ENCODE peak calls at places on chromosome 11, in four cellular contexts. G, Q, P and X are unnamed samples.

GRCh38 chr11:1160231-1161101 is 2.7 kb downstream of the MUC5AC start:
- DNase-seq in G (peak), Q (peak), P (no peak), X (peak)

GRCh38 chr11:44097821-44098220 is 2.3 kb downstream of the EXT2 start:
- DNase-seq in G (no peak), Q (no peak), P (no peak), X (no peak)

GRCh38 chr11:16899708-16900107 is 114.5 kb downstream of the PLEKHA7 start:
- DNase-seq in G (no peak), Q (no peak), P (no peak), X (no peak)

GRCh38 chr11:134272381-134273316 is 3.5 kb upstream of the GLB1L3 start:
- DNase-seq in G (no peak), Q (peak), P (no peak), X (no peak)

GRCh38 chr11:134656861-134657540 is 245.0 kb upstream of the B3GAT1 start:
- DNase-seq in G (no peak), Q (peak), P (no peak), X (no peak)

GRCh38 chr11:125273519-125274000 is 109.0 kb downstream of the PKNOX2 start:
- DNase-seq in G (no peak), Q (no peak), P (no peak), X (no peak)

GRCh38 chr11:115676206-115676605 is 172.0 kb upstream of the CADM1 start:
- DNase-seq in G (no peak), Q (peak), P (no peak), X (no peak)

GRCh38 chr11:33476945-33477584 is 219.9 kb downstream of the HIPK3 start:
- DNase-seq in G (no peak), Q (no peak), P (no peak), X (no peak)

GRCh38 chr11:66981976-66982578 is 7.0 kb downstream of the C11orf86 start:
- DNase-seq in G (peak), Q (peak), P (peak), X (peak)

GRCh38 chr11:20026629-20027545 is 133.4 kb downstream of the DBX1 start:
- DNase-seq in G (no peak), Q (no peak), P (no peak), X (no peak)

DNA sequence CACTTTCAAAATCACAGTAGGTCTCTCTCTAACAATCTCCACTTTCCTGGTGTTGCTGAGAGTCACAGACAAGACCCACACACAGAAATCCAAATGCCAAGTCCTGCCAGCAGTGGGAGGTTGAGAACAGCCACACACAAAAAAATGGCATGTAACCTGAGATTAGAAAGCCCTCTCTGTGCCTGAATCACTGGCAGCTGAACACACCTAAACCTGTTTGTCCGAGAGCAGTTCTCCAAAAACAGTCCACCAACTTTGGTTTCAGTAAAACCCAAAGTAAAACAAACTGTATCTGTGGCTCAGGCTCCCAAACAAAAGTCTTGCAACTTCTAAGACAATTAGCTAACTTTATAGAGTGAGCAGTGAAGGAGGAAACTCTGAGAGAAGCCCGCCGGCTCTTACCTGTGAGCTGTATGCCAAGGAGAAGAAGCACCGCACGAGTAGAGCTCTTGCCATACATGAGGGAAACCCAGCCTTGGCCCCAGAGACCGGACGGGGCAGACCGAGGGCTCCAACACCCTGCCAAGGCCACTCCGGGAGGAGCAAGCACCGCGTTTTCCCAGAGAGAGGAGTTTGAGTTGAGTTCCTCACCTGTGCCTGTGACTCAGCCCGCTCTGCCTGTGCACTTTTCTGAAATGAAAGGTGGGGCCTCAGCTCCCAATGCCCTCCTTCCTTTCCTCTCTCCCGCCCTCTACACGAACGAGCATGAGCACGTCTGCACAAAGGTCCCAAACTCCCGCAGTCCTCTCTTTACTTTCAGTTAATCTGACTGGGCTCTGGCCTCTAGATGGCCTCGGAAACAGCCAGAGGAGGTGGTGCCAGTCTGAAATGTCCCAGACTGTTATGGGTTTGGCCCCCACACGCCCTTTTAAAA is at the start of gene MPZL2:
- DNase-seq in G (no peak), Q (peak), P (no peak), X (peak)
- TF ChIP-seq POLR2A in G (no peak), Q (no peak), P (no peak), X (peak)

GRCh38 chr11:79052539-79052938 is 388.3 kb downstream of the TENM4 start:
- DNase-seq in G (no peak), Q (no peak), P (no peak), X (no peak)
- TF ChIP-seq CTCF in G (no peak), Q (no peak), P (no peak), X (no peak)

GRCh38 chr11:68049509-68050370 is 10.9 kb downstream of the TCIRG1 start:
- DNase-seq in G (peak), Q (no peak), P (no peak), X (no peak)
- TF ChIP-seq POLR2A in G (no peak), Q (no peak), P (no peak), X (no peak)

DNA sequence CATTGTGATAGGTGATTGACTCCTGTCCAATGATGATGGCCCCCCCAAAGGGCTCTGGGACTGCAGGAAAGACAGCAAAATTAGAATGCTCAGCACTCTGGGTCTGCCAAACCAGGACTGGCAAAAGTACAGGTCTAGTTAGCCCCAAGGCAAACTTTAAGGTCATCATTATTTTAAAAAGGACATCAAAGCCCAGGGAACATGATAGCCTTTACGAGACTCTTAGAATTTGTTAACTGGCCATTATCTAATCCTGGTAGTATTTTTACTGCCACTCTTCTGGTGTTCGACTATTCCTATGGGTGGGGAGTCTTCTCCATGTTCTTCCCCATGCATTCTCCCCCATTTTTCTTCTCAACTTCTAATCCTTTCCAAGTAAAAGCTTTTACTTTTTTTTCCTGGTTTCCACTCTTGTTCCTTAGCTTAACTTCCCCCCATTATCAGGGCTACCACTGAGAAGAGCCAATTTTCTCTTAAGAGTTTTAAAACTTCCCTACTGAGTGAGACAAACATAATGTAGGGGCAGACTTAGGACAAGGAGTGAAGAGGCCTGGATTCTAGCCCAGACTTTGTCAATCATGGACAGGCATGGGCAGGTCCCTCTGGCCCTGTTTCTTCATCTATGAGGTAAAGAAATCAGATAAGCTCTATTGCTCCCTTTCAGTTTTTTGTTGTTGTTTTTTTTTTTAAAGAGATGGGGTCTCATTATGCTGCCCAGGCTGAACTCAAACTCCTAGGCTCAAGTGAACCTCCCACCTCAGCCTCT is 7.1 kb downstream of the DDB1 start:
- DNase-seq in G (no peak), Q (no peak), P (no peak), X (no peak)
- TF ChIP-seq CTCF in G (no peak), Q (no peak), P (no peak), X (no peak)

DNA sequence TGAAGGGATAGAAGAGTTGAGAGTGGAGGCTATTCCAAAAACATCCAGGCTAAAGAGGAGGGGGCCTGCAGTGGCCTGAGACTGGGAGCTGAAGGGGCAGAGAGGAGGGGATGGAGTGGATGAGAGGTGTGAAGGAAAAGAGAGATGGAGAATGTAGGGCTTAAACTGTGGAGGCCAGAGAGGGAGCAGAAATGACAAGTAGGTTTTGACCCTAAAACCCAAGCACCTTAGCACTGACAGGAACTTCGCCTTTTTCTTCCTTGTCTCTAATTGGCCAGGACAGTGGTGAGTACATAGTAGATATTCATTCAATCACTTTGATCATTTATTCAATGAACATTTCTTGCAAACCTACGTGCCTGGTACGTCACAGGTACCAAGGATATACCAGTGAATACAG is 7.3 kb downstream of the FAM111B start:
- DNase-seq in G (no peak), Q (no peak), P (no peak), X (no peak)
- TF ChIP-seq POLR2A in G (no peak), Q (no peak), P (no peak), X (no peak)

DNA sequence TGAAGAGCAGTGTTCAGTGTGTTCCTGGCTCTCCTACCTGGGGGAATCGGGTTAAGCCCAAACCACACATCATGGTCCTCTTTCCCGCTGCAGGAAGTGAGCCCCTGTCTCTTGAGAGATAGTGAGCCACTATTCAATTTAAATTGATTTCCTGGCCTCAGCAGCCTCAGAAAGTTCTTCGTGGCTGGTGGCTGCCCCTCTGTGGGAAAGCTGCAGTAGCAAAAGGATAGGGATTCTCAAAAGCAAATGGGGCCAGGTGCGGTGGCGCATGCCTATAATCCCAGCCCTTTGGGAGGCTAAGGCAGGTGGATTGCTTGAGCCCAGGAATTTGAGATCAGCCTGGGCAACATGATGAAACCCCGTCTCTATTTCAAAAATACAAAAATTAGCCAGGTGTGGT is 49.1 kb upstream of the CD5 start:
- DNase-seq in G (no peak), Q (peak), P (no peak), X (no peak)
- TF ChIP-seq CTCF in G (no peak), Q (no peak), P (no peak), X (no peak)

GRCh38 chr11:65504671-65505433 is 6.0 kb downstream of the MALAT1 start:
- DNase-seq in G (no peak), Q (no peak), P (no peak), X (no peak)
- TF ChIP-seq POLR2A in G (no peak), Q (no peak), P (peak), X (no peak)